ENCODE peak calls at places on chromosomes 2 and 18, in four cellular contexts. E is NCI-H1694 treated with DMSO at 0.1 percent for 48 hours; T is activated naive CD4-positive, alpha-beta T cell treated with anti-CD3 and anti-CD28 coated beads, Interleukin-2, amount 50 U/mL, for 72 hours; F is small intestine. S is an unnamed sample.

GRCh38 chr2:20421988-20422678 is 24.7 kb upstream of the RHOB start:
- DNase-seq in F (no peak), E (no peak), T (no peak), S (peak)

GRCh38 chr2:16281451-16282330 is 341.3 kb downstream of the MYCN start:
- DNase-seq in T (no peak), F (peak), E (peak), S (no peak)

GRCh38 chr2:23412556-23413155 is 27.7 kb downstream of the KLHL29 start:
- DNase-seq in T (no peak), F (no peak), E (no peak), S (no peak)

GRCh38 chr18:62717059-62717849 is 1.9 kb downstream of the PHLPP1 start:
- DNase-seq in E (peak), T (peak), F (peak), S (no peak)

GRCh38 chr2:68643011-68643873 is at the start of gene PROKR1:
- DNase-seq in E (no peak), F (peak), T (no peak), S (peak)

GRCh38 chr2:56770490-56770889 is 586.7 kb downstream of the CCDC85A start:
- DNase-seq in E (no peak), F (no peak), T (no peak), S (no peak)

GRCh38 chr2:215002500-215002899 is 135.9 kb downstream of the ABCA12 start:
- DNase-seq in T (no peak), F (peak), E (no peak), S (no peak)

GRCh38 chr2:66576381-66577330 is 141.7 kb downstream of the MEIS1 start:
- DNase-seq in F (peak), E (no peak), T (no peak), S (no peak)

GRCh38 chr2:175251425-175252041 is 70.0 kb upstream of the ATP5MC3 start:
- DNase-seq in E (peak), T (peak), F (peak), S (no peak)

GRCh38 chr2:189297446-189297845 is 117.9 kb upstream of the COL5A2 start:
- DNase-seq in F (no peak), T (no peak), E (no peak), S (no peak)

GRCh38 chr2:208072250-208072892 is 47.0 kb upstream of the PLEKHM3 start:
- DNase-seq in T (peak), E (peak), F (peak), S (no peak)

GRCh38 chr2:96271995-96272394 is 6.0 kb downstream of the CIAO1 start:
- DNase-seq in T (no peak), F (no peak), E (no peak), S (no peak)

GRCh38 chr18:67651438-67651837 is 134.9 kb upstream of the DSEL start:
- DNase-seq in F (no peak), T (no peak), E (no peak), S (no peak)